ENCODE peak calls at places on chromosomes 1 and 21, in six cellular contexts. V, D, B, F, W and X are unnamed samples.
A peak's percentile ranks its signal among the peaks of the same experiment; 100 is the strongest.

GRCh38 chr1:172451002-172451443 is 7.2 kb upstream of the PIGC start:
- DNase-seq in B (peak; percentile 85), F (no peak), V (no peak), W (peak; percentile 42), D (no peak), X (no peak)

GRCh38 chr1:108881369-108881768 is 4.6 kb downstream of the GPSM2 start:
- DNase-seq in V (no peak), F (no peak), B (no peak), D (no peak), W (no peak), X (no peak)

GRCh38 chr1:168610111-168610510 is 33.7 kb downstream of the XCL1 start:
- DNase-seq in W (no peak), D (no peak), F (no peak), B (no peak), V (peak; percentile 20), X (no peak)

GRCh38 chr1:172070055-172070454 is 228.8 kb downstream of the DNM3 start:
- DNase-seq in V (no peak), B (no peak), F (no peak), W (no peak), D (no peak), X (no peak)

GRCh38 chr1:173149887-173150286 is 57.2 kb downstream of the TNFSF4 start:
- DNase-seq in F (no peak), B (no peak), V (no peak), D (no peak), W (no peak), X (no peak)

GRCh38 chr1:2236695-2237677 is 8.9 kb downstream of the SKI start:
- DNase-seq in F (no peak), B (no peak), D (no peak), V (no peak), W (no peak), X (no peak)

GRCh38 chr1:236099622-236100021 is 34.7 kb upstream of the NID1 start:
- DNase-seq in W (no peak), B (no peak), V (no peak), D (no peak), F (peak; percentile 80), X (no peak)

GRCh38 chr1:51978099-51978498 is 12.4 kb downstream of the RAB3B start:
- DNase-seq in V (no peak), W (no peak), D (no peak), B (peak; percentile 15), F (no peak), X (no peak)

GRCh38 chr21:43306911-43307676 is 119.8 kb downstream of the SIK1 start:
- DNase-seq in W (no peak), D (peak; percentile 39), F (peak; percentile 56), B (peak; percentile 61), V (no peak), X (no peak)

GRCh38 chr1:31977361-31978131 is 36.1 kb upstream of the KHDRBS1 start:
- DNase-seq in B (peak; percentile 41), F (peak; percentile 51), W (peak; percentile 79), V (peak; percentile 79), D (no peak), X (peak; percentile 67)

GRCh38 chr1:152486400-152487006 is 24.1 kb upstream of the LCE5A start:
- DNase-seq in W (peak; percentile 47), D (no peak), F (peak; percentile 24), V (peak; percentile 42), B (peak; percentile 12), X (no peak)

GRCh38 chr1:169266133-169266532 is 101.5 kb downstream of the NME7 start:
- DNase-seq in D (no peak), W (no peak), F (no peak), V (no peak), B (no peak), X (no peak)

GRCh38 chr21:45152265-45152746 is 77.9 kb downstream of the ADARB1 start:
- DNase-seq in D (no peak), V (no peak), B (no peak), F (no peak), W (peak; percentile 87), X (no peak)

GRCh38 chr1:116165572-116165971 is 54.4 kb downstream of the MAB21L3 start:
- DNase-seq in F (no peak), D (no peak), B (no peak), V (no peak), W (no peak), X (no peak)

GRCh38 chr1:166920561-166921475 is 44.8 kb upstream of the TADA1 start:
- DNase-seq in F (peak; percentile 47), W (no peak), V (no peak), B (no peak), D (no peak), X (no peak)

GRCh38 chr1:47987601-47988000 is 9.6 kb downstream of the TRABD2B start:
- DNase-seq in V (no peak), W (no peak), B (no peak), D (no peak), F (no peak), X (no peak)

GRCh38 chr1:42330215-42330614 is 4.8 kb downstream of the FOXJ3 start:
- DNase-seq in W (no peak), F (no peak), B (no peak), V (no peak), D (no peak), X (no peak)

GRCh38 chr1:197519741-197520334 is 251.8 kb downstream of the CRB1 start:
- DNase-seq in D (no peak), W (peak; percentile 24), F (no peak), B (peak; percentile 5), V (peak; percentile 36), X (peak; percentile 4)

GRCh38 chr1:57546931-57547330 is 123.1 kb upstream of the DAB1 start:
- DNase-seq in W (no peak), V (no peak), D (no peak), F (no peak), B (no peak), X (no peak)

GRCh38 chr1:118290571-118290970 is 105.5 kb upstream of the SPAG17 start:
- DNase-seq in B (no peak), D (no peak), V (no peak), W (no peak), F (no peak), X (no peak)

GRCh38 chr1:157377216-157377821 is 175.0 kb downstream of the FCRL5 start:
- DNase-seq in D (no peak), B (peak; percentile 29), F (peak; percentile 17), W (no peak), V (peak; percentile 69), X (peak; percentile 28)

GRCh38 chr1:214316597-214316996 is 35.6 kb downstream of the SMYD2 start:
- DNase-seq in D (no peak), W (no peak), F (no peak), V (peak; percentile 65), B (peak; percentile 42), X (no peak)

GRCh38 chr1:10992864-10993263 is 19.6 kb upstream of the TARDBP start:
- DNase-seq in V (no peak), F (no peak), W (no peak), B (no peak), D (no peak), X (no peak)

GRCh38 chr1:11780380-11781147 is 18.6 kb downstream of the C1orf167 start:
- DNase-seq in W (no peak), B (no peak), V (no peak), D (no peak), F (no peak), X (no peak)

GRCh38 chr1:1013922-1014617 is 773 bp downstream of the ISG15 start:
- DNase-seq in W (no peak), F (no peak), B (no peak), D (no peak), V (no peak), X (no peak)

GRCh38 chr1:201222125-201222524 is 31.5 kb downstream of the IGFN1 start:
- DNase-seq in D (no peak), W (no peak), V (no peak), B (peak; percentile 65), F (no peak), X (no peak)

GRCh38 chr1:157960773-157961172 is 32.7 kb upstream of the KIRREL1 start:
- DNase-seq in W (no peak), B (no peak), F (no peak), V (peak; percentile 33), D (no peak), X (no peak)

GRCh38 chr21:35340273-35340672 is 291.2 kb upstream of the RUNX1 start:
- DNase-seq in B (peak; percentile 5), F (no peak), D (no peak), W (no peak), V (peak; percentile 60), X (peak; percentile 22)

GRCh38 chr1:223628858-223629257 is 36.6 kb downstream of the CAPN8 start:
- DNase-seq in B (no peak), V (no peak), W (no peak), F (no peak), D (no peak), X (no peak)

GRCh38 chr1:223622132-223622842 is 43.2 kb downstream of the CAPN8 start:
- DNase-seq in D (no peak), B (peak; percentile 77), V (no peak), F (no peak), W (no peak), X (no peak)

GRCh38 chr1:223631367-223631977 is 34.0 kb downstream of the CAPN8 start:
- DNase-seq in W (no peak), F (no peak), V (no peak), D (no peak), B (no peak), X (no peak)

GRCh38 chr1:223628233-223628632 is 37.3 kb downstream of the CAPN8 start:
- DNase-seq in V (peak; percentile 61), D (no peak), W (peak; percentile 82), F (peak; percentile 65), B (peak; percentile 50), X (peak; percentile 54)
- TF ChIP-seq JUND in V (no peak), D (no peak), W (no peak), F (no peak), B (no peak), X (no peak)

GRCh38 chr1:44423706-44424546 is 18.9 kb downstream of the RNF220 start:
- DNase-seq in V (peak; percentile 86), W (no peak), D (no peak), B (no peak), F (no peak), X (no peak)

GRCh38 chr1:44422161-44422560 is 17.1 kb downstream of the RNF220 start:
- DNase-seq in W (no peak), D (no peak), V (no peak), F (no peak), B (no peak), X (no peak)

GRCh38 chr1:44420535-44420934 is 15.5 kb downstream of the RNF220 start:
- DNase-seq in V (no peak), B (no peak), D (no peak), F (no peak), W (no peak), X (no peak)

GRCh38 chr1:44421374-44422028 is 16.4 kb downstream of the RNF220 start:
- DNase-seq in B (no peak), V (no peak), D (no peak), W (no peak), F (no peak), X (no peak)

GRCh38 chr1:44425327-44426082 is 20.4 kb downstream of the RNF220 start:
- DNase-seq in D (no peak), W (no peak), F (no peak), V (no peak), B (no peak), X (no peak)
- TF ChIP-seq JUND in D (no peak), W (no peak), F (no peak), V (no peak), B (no peak), X (no peak)

GRCh38 chr1:84584126-84584525 is 9.9 kb upstream of the CTBS start:
- DNase-seq in D (no peak), B (no peak), W (no peak), F (no peak), V (no peak), X (no peak)
- TF ChIP-seq JUND in D (no peak), B (no peak), W (no peak), F (no peak), V (no peak), X (no peak)

GRCh38 chr21:15735409-15735808 is 5.6 kb downstream of the USP25 start:
- DNase-seq in V (no peak), D (no peak), B (no peak), W (no peak), F (no peak), X (no peak)
- TF ChIP-seq JUND in V (no peak), D (no peak), B (no peak), W (no peak), F (no peak), X (no peak)